ENCODE peak calls at places on chromosomes 16 and 17, in four cellular contexts. F is mucosa of descending colon, W is neuronal stem cell, P is thoracic aorta. B is an unnamed sample.
A peak's percentile ranks its signal among the peaks of the same experiment; 100 is the strongest.

GRCh38 chr16:84839956-84840355 is 20.2 kb downstream of the CRISPLD2 start:
- DNase-seq in P (no peak), W (no peak), F (no peak), B (no peak)

GRCh38 chr17:3528604-3529511 is 28.8 kb downstream of the TRPV3 start:
- DNase-seq in W (no peak), P (no peak), F (no peak), B (no peak)

GRCh38 chr16:60246055-60246454 is 1511.9 kb upstream of the GOT2 start:
- DNase-seq in W (no peak), F (no peak), P (no peak), B (no peak)

GRCh38 chr16:85481738-85482137 is 131.4 kb upstream of the GSE1 start:
- DNase-seq in F (no peak), P (no peak), W (no peak), B (no peak)

GRCh38 chr16:49158029-49158642 is 123.5 kb downstream of the CBLN1 start:
- DNase-seq in F (no peak), P (no peak), W (peak; percentile 82), B (peak; percentile 14)

GRCh38 chr17:62703269-62703775 is 75.9 kb downstream of the MRC2 start:
- DNase-seq in F (no peak), P (no peak), W (no peak), B (no peak)

GRCh38 chr17:16934133-16934795 is 37.7 kb downstream of the TNFRSF13B start:
- DNase-seq in F (no peak), P (no peak), W (no peak), B (peak; percentile 7)

GRCh38 chr16:82655315-82655714 is 28.5 kb downstream of the CDH13 start:
- DNase-seq in F (peak; percentile 62), P (no peak), W (no peak), B (no peak)

GRCh38 chr17:1605681-1606351 is 22.8 kb downstream of the SLC43A2 start:
- DNase-seq in W (no peak), P (no peak), F (no peak), B (no peak)

GRCh38 chr16:48972236-48972635 is 309.4 kb downstream of the CBLN1 start:
- DNase-seq in P (no peak), F (no peak), W (no peak), B (no peak)

GRCh38 chr17:74430706-74431567 is 951 bp upstream of the GPRC5C start:
- DNase-seq in W (peak; percentile 66), P (peak; percentile 81), F (peak; percentile 87), B (peak; percentile 83)

GRCh38 chr17:37543527-37544122 is 53.9 kb downstream of the DUSP14 start:
- DNase-seq in F (no peak), P (no peak), W (no peak), B (no peak)

GRCh38 chr16:85650864-85651811 is 37.6 kb downstream of the GINS2 start:
- DNase-seq in W (no peak), F (peak; percentile 59), P (no peak), B (peak; percentile 47)

GRCh38 chr16:31569360-31569717 is 41.6 kb downstream of the AHSP start:
- DNase-seq in W (no peak), P (no peak), F (no peak), B (no peak)

GRCh38 chr16:81589975-81590650 is 145.5 kb downstream of the CMIP start:
- DNase-seq in F (no peak), W (no peak), P (no peak), B (no peak)

GRCh38 chr17:66953661-66954060 is 10.8 kb upstream of the CACNG4 start:
- DNase-seq in P (no peak), W (no peak), F (no peak), B (no peak)

GRCh38 chr17:2214887-2215615 is 88.5 kb downstream of the SMG6 start:
- DNase-seq in W (no peak), P (peak; percentile 29), F (no peak), B (peak; percentile 78)

GRCh38 chr17:1147664-1148063 is 32.1 kb downstream of the ABR start:
- DNase-seq in W (peak; percentile 42), F (peak; percentile 76), P (no peak), B (no peak)

GRCh38 chr16:50207652-50208051 is 54.5 kb downstream of the TENT4B start:
- DNase-seq in P (no peak), W (no peak), F (no peak), B (no peak)

GRCh38 chr17:58247511-58248363 is 9.4 kb downstream of the LPO start:
- DNase-seq in P (no peak), F (no peak), W (no peak), B (no peak)

GRCh38 chr17:13509561-13509960 is 92.2 kb downstream of the HS3ST3A1 start:
- DNase-seq in W (peak; percentile 17), F (no peak), P (no peak), B (no peak)

GRCh38 chr16:70267516-70267915 is 15.8 kb upstream of the EXOSC6 start:
- DNase-seq in P (no peak), F (peak; percentile 25), W (no peak), B (no peak)

GRCh38 chr17:55806745-55807466 is 56.1 kb downstream of the PCTP start:
- DNase-seq in P (no peak), F (no peak), W (no peak), B (no peak)

GRCh38 chr17:72136692-72137550 is 16.1 kb downstream of the SOX9 start:
- DNase-seq in P (no peak), F (no peak), W (no peak), B (no peak)

GRCh38 chr16:66382966-66383299 is 16.4 kb downstream of the CDH5 start:
- DNase-seq in F (no peak), W (no peak), P (no peak), B (no peak)

GRCh38 chr17:12388206-12388605 is 277.5 kb upstream of the MYOCD start:
- DNase-seq in F (no peak), P (no peak), W (no peak), B (no peak)

GRCh38 chr16:68948230-68948910 is 105.0 kb downstream of the TANGO6 start:
- DNase-seq in P (no peak), W (no peak), F (no peak), B (no peak)

GRCh38 chr17:66715745-66716156 is 119.2 kb upstream of the CACNG5 start:
- DNase-seq in F (no peak), P (no peak), W (peak; percentile 56), B (no peak)

GRCh38 chr17:50683434-50684287 is 24.1 kb downstream of the ANKRD40 start:
- DNase-seq in P (no peak), F (no peak), W (no peak), B (no peak)

GRCh38 chr17:50682938-50683337 is 24.8 kb downstream of the ANKRD40 start:
- DNase-seq in P (no peak), W (no peak), F (no peak), B (no peak)

GRCh38 chr17:50684612-50685333 is 22.9 kb downstream of the ANKRD40 start:
- DNase-seq in W (no peak), P (no peak), F (peak; percentile 81), B (no peak)

GRCh38 chr17:50685334-50685665 is 22.4 kb downstream of the ANKRD40 start:
- DNase-seq in W (no peak), P (no peak), F (no peak), B (no peak)

GRCh38 chr17:50684288-50684611 is 23.5 kb downstream of the ANKRD40 start:
- DNase-seq in W (no peak), P (no peak), F (no peak), B (no peak)
- H3K4me1 ChIP-seq in W (peaks cover 30% of the 10 kb centered on the region), P (peaks cover 50% of the 10 kb centered on the region), F (peaks cover 55% of the 10 kb centered on the region), B (peaks cover 17% of the 10 kb centered on the region)

GRCh38 chr16:75546293-75546692 is 9.8 kb downstream of the TMEM231 start:
- DNase-seq in P (no peak), W (no peak), F (no peak), B (no peak)
- H3K4me1 ChIP-seq in P (no peaks in the 10 kb centered on the region), W (no peaks in the 10 kb centered on the region), F (peaks cover 17% of the 10 kb centered on the region), B (no peaks in the 10 kb centered on the region)

GRCh38 chr16:67463691-67464090 is 17.3 kb downstream of the ATP6V0D1 start:
- DNase-seq in W (no peak), P (no peak), F (peak; percentile 51), B (no peak)

GRCh38 chr16:67461600-67462278 is 19.2 kb downstream of the ATP6V0D1 start:
- DNase-seq in W (no peak), P (no peak), F (peak; percentile 95), B (no peak)

GRCh38 chr16:67460961-67461360 is 20.0 kb downstream of the ATP6V0D1 start:
- DNase-seq in P (no peak), F (peak; percentile 19), W (no peak), B (no peak)

GRCh38 chr16:67463059-67463458 is 17.9 kb downstream of the ATP6V0D1 start:
- DNase-seq in W (no peak), P (no peak), F (peak; percentile 76), B (no peak)

DNA sequence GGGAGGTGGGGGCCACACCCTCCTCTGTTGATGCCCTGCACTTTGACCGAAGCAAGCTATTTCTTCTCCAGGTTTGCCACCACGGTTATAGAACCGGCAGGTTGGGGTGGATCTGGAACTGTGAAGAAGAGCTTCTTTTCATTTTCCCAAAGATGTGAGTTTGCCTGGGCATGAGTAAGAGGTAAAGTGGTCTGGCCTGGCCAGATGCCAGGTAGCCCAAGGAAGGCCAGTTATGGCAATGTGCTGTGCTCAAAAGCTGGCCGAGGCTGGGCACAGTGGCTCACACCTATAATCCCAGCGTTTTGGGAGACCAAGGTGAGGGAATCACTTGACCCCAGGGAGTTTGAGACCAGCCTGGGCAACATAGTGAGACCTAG is 18.7 kb downstream of the ATP6V0D1 start:
- DNase-seq in W (no peak), P (no peak), F (no peak), B (no peak)
- H3K4me1 ChIP-seq in W (peaks cover 5% of the 10 kb centered on the region), P (peaks cover 60% of the 10 kb centered on the region), F (peaks cover 81% of the 10 kb centered on the region), B (peaks cover 87% of the 10 kb centered on the region)

DNA sequence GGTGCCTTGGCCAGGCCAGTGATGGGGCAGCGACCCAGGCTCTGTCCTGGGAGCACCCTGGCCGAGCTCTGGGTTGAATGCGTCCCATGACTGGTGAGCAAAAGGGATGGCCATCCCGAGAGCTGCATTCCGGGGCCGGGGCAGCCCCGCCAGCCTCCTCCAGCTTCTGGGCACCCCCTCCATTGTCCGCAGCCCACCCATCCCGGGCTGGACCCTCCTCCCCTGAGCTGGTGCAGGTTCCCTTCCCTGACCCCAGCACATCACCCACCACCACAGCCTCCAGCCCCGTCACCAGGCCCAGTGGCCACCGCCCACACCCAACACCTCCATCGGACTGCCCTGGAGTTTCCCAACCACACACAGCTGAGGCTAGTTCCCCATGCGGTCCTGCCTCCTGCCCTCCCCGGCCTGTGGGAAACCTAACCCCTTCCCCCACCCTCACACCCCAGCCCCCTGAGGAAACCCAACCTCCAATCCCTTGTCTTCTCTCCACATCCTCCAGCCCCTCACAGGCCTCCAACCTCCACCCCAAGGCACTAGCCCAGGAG is 16.2 kb upstream of the PVALEF start:
- DNase-seq in F (no peak), P (no peak), W (no peak), B (no peak)
- H3K4me1 ChIP-seq in F (no peaks in the 10 kb centered on the region), P (no peaks in the 10 kb centered on the region), W (peaks cover 6% of the 10 kb centered on the region), B (peaks cover 8% of the 10 kb centered on the region)

GRCh38 chr17:76695059-76695892 is 15.5 kb downstream of the MXRA7 start:
- DNase-seq in F (peak; percentile 25), P (no peak), W (no peak), B (no peak)
- H3K4me1 ChIP-seq in F (no peaks in the 10 kb centered on the region), P (peaks cover 86% of the 10 kb centered on the region), W (peaks cover 19% of the 10 kb centered on the region), B (peaks cover 100% of the 10 kb centered on the region)

DNA sequence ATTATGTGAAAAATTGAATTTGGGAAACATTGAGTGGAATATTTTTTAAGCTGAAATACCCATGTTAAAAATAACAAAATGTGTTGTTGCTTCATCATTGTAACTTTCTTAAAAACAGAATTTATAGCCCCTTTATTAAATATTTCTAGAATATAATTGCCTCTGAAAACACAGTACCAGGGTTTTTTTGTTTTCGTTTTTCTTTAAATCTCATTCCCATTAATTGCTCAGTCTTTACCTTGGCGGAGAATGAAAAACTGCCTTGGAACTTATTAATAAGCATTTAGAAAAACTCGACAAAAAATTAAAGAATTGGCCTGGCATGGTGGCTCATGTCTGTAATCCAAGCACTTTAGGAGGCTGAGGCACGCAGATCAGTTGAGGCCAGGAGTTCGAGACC is 195.2 kb upstream of the TBX2 start:
- DNase-seq in P (no peak), W (no peak), F (no peak), B (no peak)
- H3K4me1 ChIP-seq in P (peaks cover 64% of the 10 kb centered on the region), W (peaks cover 21% of the 10 kb centered on the region), F (no peaks in the 10 kb centered on the region), B (peaks cover 8% of the 10 kb centered on the region)

B was measured in left ventricle myocardium inferior.